ENCODE peak calls at places on chromosomes 12 and 14, in ten cellular contexts. Z is tibial nerve, O is psoas muscle, K is endothelial cell, C is HFFc6, X is ovary, M is HFF-Myc, Y is fibroblast of lung, G is lower lobe of right lung, V is progenitor cell of endocrine pancreas. H is an unnamed sample.

GRCh38 chr12:123164710-123165261 is 13.9 kb upstream of the PITPNM2 start:
- DNase-seq in Y (no peak), Z (no peak), G (no peak), M (no peak), C (no peak), V (no peak), O (no peak), K (no peak), X (no peak), H (no peak)

GRCh38 chr12:84134797-84135366 is 777.7 kb downstream of the SLC6A15 start:
- DNase-seq in M (no peak), V (no peak), X (no peak), C (no peak), K (no peak), G (no peak), Z (no peak), Y (peak), O (no peak), H (no peak)

GRCh38 chr14:91315844-91316267 is 71.4 kb upstream of the GPR68 start:
- DNase-seq in G (no peak), V (no peak), C (no peak), X (no peak), Y (no peak), M (no peak), O (no peak), K (no peak), Z (no peak), H (no peak)

GRCh38 chr14:98131406-98131805 is 1140.6 kb downstream of the BCL11B start:
- DNase-seq in O (no peak), G (no peak), M (no peak), X (no peak), C (no peak), K (no peak), V (no peak), Y (peak), Z (no peak), H (no peak)

GRCh38 chr12:40141996-40142395 is 36.1 kb upstream of the SLC2A13 start:
- DNase-seq in C (no peak), K (no peak), Y (no peak), X (no peak), G (no peak), Z (no peak), V (no peak), O (no peak), M (no peak), H (no peak)

GRCh38 chr14:62303437-62303836 is 541.2 kb downstream of the SNAPC1 start:
- DNase-seq in Y (peak), G (no peak), Z (no peak), C (no peak), X (no peak), K (no peak), O (no peak), V (no peak), M (no peak), H (no peak)

GRCh38 chr12:120445911-120446909 is at the start of the genes GATC and TRIAP1:
- DNase-seq in M (peak), V (peak), Y (peak), G (peak), Z (peak), O (peak), C (peak), K (peak), X (peak), H (peak)

GRCh38 chr14:103033744-103034143 is 23.6 kb downstream of the CDC42BPB start:
- DNase-seq in G (no peak), V (no peak), K (no peak), Z (no peak), Y (no peak), X (no peak), O (no peak), M (no peak), C (no peak), H (no peak)

GRCh38 chr14:73731111-73731510 is 16.9 kb upstream of the PNMA1 start:
- DNase-seq in X (no peak), O (no peak), Y (no peak), M (no peak), V (no peak), G (no peak), C (no peak), Z (no peak), K (no peak), H (no peak)

GRCh38 chr12:6769681-6770080 is 2.6 kb upstream of the LAG3 start:
- DNase-seq in K (no peak), C (no peak), V (no peak), M (no peak), Z (no peak), X (no peak), G (no peak), Y (no peak), O (no peak), H (no peak)

GRCh38 chr12:49534806-49535278 is 4.0 kb upstream of the KCNH3 start:
- DNase-seq in X (no peak), O (no peak), Z (no peak), V (no peak), C (no peak), G (no peak), Y (no peak), K (no peak), M (no peak), H (no peak)

GRCh38 chr12:120689397-120690082 is 2.6 kb downstream of the MLEC start:
- DNase-seq in X (no peak), C (peak), Y (peak), K (no peak), V (no peak), Z (no peak), G (no peak), O (no peak), M (no peak), H (no peak)

GRCh38 chr14:101843665-101844064 is 82.2 kb downstream of the PPP2R5C start:
- DNase-seq in O (no peak), X (no peak), Z (no peak), K (no peak), C (no peak), Y (no peak), V (no peak), M (no peak), G (no peak), H (peak)

GRCh38 chr12:103523771-103524170 is 28.0 kb upstream of the C12orf42 start:
- DNase-seq in Z (no peak), M (no peak), Y (no peak), V (no peak), K (no peak), G (no peak), X (no peak), C (no peak), O (no peak), H (no peak)

GRCh38 chr12:26011099-26011498 is 52.6 kb downstream of the RASSF8 start:
- DNase-seq in O (no peak), C (peak), V (no peak), G (no peak), Z (no peak), M (peak), Y (peak), K (no peak), X (peak), H (no peak)

GRCh38 chr14:90381999-90382451 is 14.8 kb upstream of the CALM1 start:
- DNase-seq in O (peak), V (peak), K (peak), Z (peak), Y (no peak), G (peak), X (peak), C (no peak), M (no peak), H (peak)

GRCh38 chr12:47885012-47885501 is 19.7 kb downstream of the VDR start:
- DNase-seq in O (no peak), M (no peak), V (no peak), Z (no peak), Y (no peak), K (no peak), G (no peak), C (no peak), X (no peak), H (no peak)

GRCh38 chr12:98901189-98901588 is 256.1 kb downstream of the APAF1 start:
- DNase-seq in X (no peak), Z (no peak), M (no peak), K (peak), V (no peak), C (no peak), Y (no peak), G (no peak), O (no peak), H (no peak)

GRCh38 chr12:126390969-126391566 is 1325.8 kb downstream of the AACS start:
- DNase-seq in O (no peak), K (no peak), X (no peak), Y (no peak), G (no peak), Z (no peak), M (no peak), C (no peak), V (no peak), H (no peak)

GRCh38 chr12:90938451-90938850 is 16.5 kb downstream of the CCER1 start:
- DNase-seq in X (no peak), Y (peak), M (no peak), G (no peak), V (no peak), K (no peak), Z (no peak), O (no peak), C (no peak), H (peak)

GRCh38 chr12:124519741-124520140 is 47.7 kb downstream of the NCOR2 start:
- DNase-seq in K (no peak), V (no peak), G (no peak), Z (no peak), M (no peak), Y (no peak), C (no peak), X (no peak), O (peak), H (no peak)

GRCh38 chr12:57837779-57838562 is 8.6 kb downstream of the CTDSP2 start:
- DNase-seq in O (no peak), Y (peak), M (peak), K (no peak), X (no peak), C (peak), Z (no peak), G (peak), V (no peak), H (no peak)

GRCh38 chr12:117919479-117919878 is 49.3 kb downstream of the KSR2 start:
- DNase-seq in C (no peak), V (no peak), M (no peak), X (no peak), G (no peak), K (no peak), Y (no peak), Z (no peak), O (no peak), H (no peak)

GRCh38 chr14:70685480-70686197 is 43.9 kb downstream of the TTC9 start:
- DNase-seq in C (no peak), X (no peak), V (no peak), Z (no peak), O (no peak), K (no peak), Y (peak), G (no peak), M (no peak), H (no peak)

GRCh38 chr12:65449400-65449799 is 170.9 kb downstream of the MSRB3 start:
- DNase-seq in X (no peak), Y (peak), V (no peak), Z (no peak), K (no peak), G (no peak), O (no peak), C (peak), M (no peak), H (no peak)

GRCh38 chr12:109147954-109148353 is 31.6 kb downstream of the ACACB start:
- DNase-seq in G (no peak), Z (no peak), V (no peak), C (no peak), X (peak), M (no peak), Y (no peak), K (no peak), O (no peak), H (no peak)

GRCh38 chr12:58386136-58386535 is 444.8 kb downstream of the ATP23 start:
- DNase-seq in C (no peak), O (no peak), G (no peak), K (no peak), X (no peak), Z (no peak), M (no peak), Y (no peak), V (no peak), H (no peak)

GRCh38 chr14:103157969-103158368 is 34.7 kb downstream of the TNFAIP2 start:
- DNase-seq in O (no peak), G (no peak), Y (no peak), K (no peak), M (no peak), X (no peak), C (no peak), Z (no peak), V (no peak), H (no peak)

GRCh38 chr12:49201595-49202295 is 12.9 kb upstream of the TUBA1A start:
- DNase-seq in G (no peak), C (peak), V (no peak), M (no peak), Z (no peak), X (no peak), Y (peak), K (no peak), O (no peak), H (no peak)

GRCh38 chr12:79689477-79690155 is 1.1 kb downstream of the PAWR start:
- DNase-seq in Y (peak), Z (no peak), V (peak), G (peak), M (no peak), K (peak), X (peak), O (peak), C (peak), H (peak)

GRCh38 chr12:106722854-106723253 is 51.6 kb upstream of the RIC8B start:
- DNase-seq in X (no peak), Z (no peak), K (no peak), O (no peak), Y (no peak), M (no peak), G (no peak), C (no peak), V (no peak), H (no peak)
- TF ChIP-seq CTCF in X (no peak), Z (no peak), K (no peak), O (no peak), Y (no peak), M (no peak), G (no peak), C (peak), V (no peak), H (no peak)

GRCh38 chr14:57526942-57527341 is 33.3 kb upstream of the CCDC198 start:
- DNase-seq in K (peak), C (no peak), X (no peak), Z (no peak), G (no peak), Y (no peak), M (no peak), V (no peak), O (no peak), H (no peak)
- TF ChIP-seq CTCF in K (peak), C (no peak), X (no peak), Z (no peak), G (no peak), Y (no peak), M (no peak), V (peak), O (no peak), H (no peak)

DNA sequence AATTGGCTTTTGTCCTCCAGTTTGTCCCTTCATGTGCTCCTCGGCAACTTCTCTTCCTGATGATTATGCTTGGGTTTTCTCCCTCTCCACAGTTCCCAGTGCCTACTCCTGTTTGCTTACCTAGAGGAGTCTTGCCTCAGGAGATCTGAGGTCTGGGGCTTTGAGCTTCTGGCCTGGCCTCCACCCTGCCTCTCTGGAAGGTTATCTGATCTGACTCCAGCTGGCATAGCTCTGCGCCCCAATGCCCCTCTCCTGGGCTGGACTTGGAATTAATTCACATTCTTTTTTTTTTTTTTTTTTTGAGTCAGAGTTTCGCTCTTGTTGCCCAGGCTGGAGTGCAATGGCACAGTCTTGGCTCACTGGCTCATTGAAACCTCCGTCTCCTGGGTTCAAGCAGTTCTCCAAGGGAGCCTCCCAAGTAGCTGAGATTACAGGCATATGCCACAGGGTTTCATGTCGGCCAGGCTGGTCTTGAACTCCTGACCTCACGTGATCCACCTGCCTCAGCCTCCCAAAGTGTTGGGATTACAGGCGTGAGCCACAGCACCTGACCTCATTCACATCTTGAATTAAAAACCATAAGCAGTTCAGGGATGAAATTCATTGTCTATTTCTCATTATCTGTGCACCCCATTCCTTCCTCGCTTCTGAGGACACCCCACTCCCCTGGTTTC is 33.5 kb downstream of the CFL2 start:
- DNase-seq in Z (no peak), C (no peak), X (no peak), M (no peak), Y (no peak), V (no peak), K (no peak), G (no peak), O (no peak), H (no peak)
- TF ChIP-seq CTCF in Z (no peak), C (no peak), X (no peak), M (no peak), Y (no peak), V (no peak), K (no peak), G (no peak), O (no peak), H (no peak)

GRCh38 chr14:35229084-35229483 is 63.1 kb upstream of the PSMA6 start:
- DNase-seq in G (no peak), C (no peak), M (no peak), O (no peak), X (no peak), Y (no peak), V (no peak), Z (no peak), K (no peak), H (no peak)

GRCh38 chr14:35229495-35230089 is 62.6 kb upstream of the PSMA6 start:
- DNase-seq in O (no peak), G (no peak), C (no peak), V (no peak), M (no peak), X (no peak), Y (no peak), K (no peak), Z (no peak), H (no peak)

GRCh38 chr14:35235840-35236239 is 56.3 kb upstream of the PSMA6 start:
- DNase-seq in C (no peak), Y (no peak), M (no peak), V (no peak), O (no peak), Z (no peak), G (no peak), X (no peak), K (no peak), H (no peak)

GRCh38 chr14:35234007-35234406 is 58.2 kb upstream of the PSMA6 start:
- DNase-seq in V (no peak), M (peak), Y (peak), Z (no peak), O (no peak), G (no peak), C (peak), X (no peak), K (no peak), H (no peak)

DNA sequence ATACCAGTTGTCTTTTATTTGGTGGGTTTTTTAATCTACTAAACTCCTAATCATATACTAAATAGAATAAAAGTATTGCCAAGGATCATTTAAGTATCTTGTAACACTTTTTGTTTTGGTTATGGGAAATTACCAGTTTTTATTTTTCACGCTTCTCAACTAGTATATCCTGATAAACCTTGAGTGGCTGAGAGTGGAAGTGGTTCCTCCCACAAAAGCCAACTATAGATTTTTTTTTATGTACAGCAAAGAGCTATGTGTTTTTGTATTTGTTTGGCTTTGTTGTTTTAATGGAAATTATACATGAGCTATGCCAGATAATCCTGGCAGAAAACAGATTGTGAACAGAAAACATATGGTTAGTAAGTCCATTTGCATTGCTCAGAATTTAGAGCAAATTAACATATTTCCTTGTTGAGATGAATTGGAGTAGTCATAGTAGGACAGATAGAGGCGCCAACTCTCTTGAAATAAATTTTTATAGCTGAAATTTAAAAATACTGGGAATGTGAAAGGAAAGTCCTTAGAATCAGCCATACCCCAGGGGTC is 60.9 kb upstream of the PSMA6 start:
- DNase-seq in X (no peak), Y (no peak), C (no peak), V (no peak), M (no peak), Z (no peak), O (no peak), G (no peak), K (no peak), H (no peak)
- TF ChIP-seq CTCF in X (no peak), Y (no peak), C (no peak), V (no peak), M (no peak), Z (no peak), O (no peak), G (no peak), K (no peak), H (no peak)

DNA sequence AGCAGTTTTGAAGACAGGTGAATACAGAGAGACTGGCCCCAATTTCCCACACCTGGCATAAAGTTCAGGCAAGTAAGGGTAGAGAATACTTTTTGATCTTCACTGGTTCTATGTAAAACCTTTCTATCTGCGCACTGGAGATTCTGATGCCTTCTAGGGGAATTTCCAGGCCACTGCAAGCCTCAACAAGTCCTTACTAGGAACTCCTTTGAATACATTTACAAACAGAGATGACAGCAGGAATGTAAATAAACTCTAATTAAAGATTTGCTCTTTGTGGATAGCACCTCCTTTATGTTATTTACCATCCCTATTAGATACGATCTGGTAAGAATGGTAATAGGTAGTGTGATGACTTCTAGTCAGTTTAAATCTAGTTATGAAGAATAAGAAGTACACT is 69.2 kb downstream of the NTN4 start:
- DNase-seq in C (peak), X (no peak), Y (no peak), Z (no peak), K (no peak), O (no peak), M (no peak), V (no peak), G (no peak), H (no peak)
- TF ChIP-seq CTCF in C (peak), X (no peak), Y (peak), Z (no peak), K (no peak), O (no peak), M (no peak), V (peak), G (no peak), H (no peak)

H was measured in Calu3.